ENCODE peak calls at places on chromosomes 12 and 14, in six cellular contexts. Y is fibroblast of mammary gland; Q is NCI-H1092; T is endothelial cell; L is effector CD8-positive, alpha-beta T cell; C is MCF 10A. F is an unnamed sample.
A peak's percentile ranks its signal among the peaks of the same experiment; 100 is the strongest.

GRCh38 chr14:59282366-59282765 is 93.9 kb downstream of the DAAM1 start:
- DNase-seq in T (no peak), C (peak; percentile 82), Q (no peak), Y (peak; percentile 84), L (no peak), F (no peak)

GRCh38 chr14:83133986-83134664 is 1600.5 kb upstream of the SEL1L start:
- DNase-seq in Q (no peak), Y (no peak), C (no peak), T (no peak), L (no peak), F (no peak)

GRCh38 chr12:83850531-83850930 is 1062.1 kb downstream of the SLC6A15 start:
- DNase-seq in Q (no peak), C (no peak), Y (peak; percentile 21), T (no peak), L (no peak), F (no peak)

GRCh38 chr12:55727643-55728184 is 1.1 kb downstream of the CD63 start:
- DNase-seq in T (no peak), L (no peak), Q (no peak), C (peak; percentile 43), Y (no peak), F (no peak)

GRCh38 chr14:88983755-88984154 is 159.3 kb downstream of the TTC8 start:
- DNase-seq in T (no peak), C (peak; percentile 74), Y (peak; percentile 95), L (no peak), Q (no peak), F (no peak)

GRCh38 chr12:3090238-3091029 is 13.3 kb downstream of the TSPAN9 start:
- DNase-seq in Y (no peak), T (no peak), Q (no peak), C (no peak), L (no peak), F (no peak)

GRCh38 chr12:25962932-25963525 is 4.5 kb downstream of the RASSF8 start:
- DNase-seq in Q (no peak), L (no peak), C (no peak), Y (peak; percentile 61), T (no peak), F (no peak)

GRCh38 chr12:89791286-89791685 is 82.6 kb upstream of the ATP2B1 start:
- DNase-seq in T (no peak), C (no peak), L (no peak), Q (no peak), Y (no peak), F (no peak)

GRCh38 chr12:53744130-53744441 is 7.7 kb downstream of the CISTR start:
- DNase-seq in L (no peak), C (no peak), Q (no peak), Y (no peak), T (no peak), F (no peak)